ENCODE peak calls at places on chromosomes 16 and 17, in four cellular contexts. One of them, this sample, is unnamed.
A peak's percentile ranks its signal among the peaks of the same experiment; 100 is the strongest.

GRCh38 chr16:77618011-77618410 is 104.3 kb upstream of the NUDT7 start:
- DNase-seq in hypothalamus: no peak
- DNase-seq in right atrium auricular region: no peak
- DNase-seq in upper lobe of right lung: no peak
- DNase-seq in this sample: no peak

GRCh38 chr17:33241390-33241789 is 51.7 kb downstream of the ASIC2 start:
- DNase-seq in hypothalamus: no peak
- DNase-seq in right atrium auricular region: no peak
- DNase-seq in upper lobe of right lung: no peak
- DNase-seq in this sample: no peak

GRCh38 chr16:65235339-65236177 is 113.7 kb upstream of the CDH11 start:
- DNase-seq in hypothalamus: no peak
- DNase-seq in upper lobe of right lung: no peak
- DNase-seq in right atrium auricular region: no peak
- DNase-seq in this sample: no peak

GRCh38 chr17:77479817-77480508 is 339.2 kb downstream of the SEC14L1 start:
- DNase-seq in upper lobe of right lung: no peak
- DNase-seq in right atrium auricular region: no peak
- DNase-seq in hypothalamus: no peak
- DNase-seq in this sample: no peak

GRCh38 chr17:82776454-82776853 is 24.6 kb downstream of the TBCD start:
- DNase-seq in hypothalamus: no peak
- DNase-seq in upper lobe of right lung: no peak
- DNase-seq in right atrium auricular region: no peak
- DNase-seq in this sample: no peak

GRCh38 chr16:6804461-6804860 is 528.2 kb upstream of the RBFOX1 start:
- DNase-seq in upper lobe of right lung: no peak
- DNase-seq in hypothalamus: no peak
- DNase-seq in right atrium auricular region: no peak
- DNase-seq in this sample: no peak

GRCh38 chr16:11253009-11253994 is 2.7 kb downstream of the SOCS1 start:
- DNase-seq in right atrium auricular region: no peak
- DNase-seq in upper lobe of right lung: no peak
- DNase-seq in hypothalamus: no peak
- DNase-seq in this sample: no peak

GRCh38 chr16:68455631-68456030 is 7.3 kb upstream of the SMPD3 start:
- DNase-seq in right atrium auricular region: no peak
- DNase-seq in upper lobe of right lung: no peak
- DNase-seq in hypothalamus: no peak
- DNase-seq in this sample: no peak

GRCh38 chr16:85209526-85210121 is 97.4 kb upstream of the CIBAR2 start:
- DNase-seq in hypothalamus: no peak
- DNase-seq in upper lobe of right lung: no peak
- DNase-seq in right atrium auricular region: no peak
- DNase-seq in this sample: no peak

GRCh38 chr17:50426814-50427787 is 1.1 kb downstream of the ACSF2 start:
- DNase-seq in upper lobe of right lung: no peak
- DNase-seq in hypothalamus: no peak
- DNase-seq in right atrium auricular region: peak; percentile 61
- DNase-seq in this sample: no peak

GRCh38 chr16:66512589-66513404 is 37.1 kb downstream of the TK2 start:
- DNase-seq in hypothalamus: no peak
- DNase-seq in right atrium auricular region: no peak
- DNase-seq in upper lobe of right lung: no peak
- DNase-seq in this sample: peak; percentile 59

GRCh38 chr16:49639739-49640388 is 216.0 kb downstream of the ZNF423 start:
- DNase-seq in right atrium auricular region: no peak
- DNase-seq in hypothalamus: peak; percentile 42
- DNase-seq in upper lobe of right lung: no peak
- DNase-seq in this sample: no peak

GRCh38 chr16:84851192-84852127 is 31.7 kb downstream of the CRISPLD2 start:
- DNase-seq in upper lobe of right lung: no peak
- DNase-seq in hypothalamus: no peak
- DNase-seq in right atrium auricular region: no peak
- DNase-seq in this sample: no peak

GRCh38 chr17:41486809-41487530 is 2.7 kb downstream of the KRT36 start:
- DNase-seq in hypothalamus: no peak
- DNase-seq in right atrium auricular region: no peak
- DNase-seq in upper lobe of right lung: peak; percentile 81
- DNase-seq in this sample: peak; percentile 64

GRCh38 chr16:4511441-4512082 is 27.0 kb downstream of the CDIP1 start:
- DNase-seq in upper lobe of right lung: no peak
- DNase-seq in hypothalamus: peak; percentile 58
- DNase-seq in right atrium auricular region: no peak
- DNase-seq in this sample: no peak

GRCh38 chr17:34370997-34371395 is 8.0 kb upstream of the CCL1 start:
- DNase-seq in hypothalamus: no peak
- DNase-seq in upper lobe of right lung: no peak
- DNase-seq in right atrium auricular region: no peak
- DNase-seq in this sample: no peak

GRCh38 chr17:80774146-80774545 is 217.5 kb upstream of the CHMP6 start:
- DNase-seq in right atrium auricular region: no peak
- DNase-seq in upper lobe of right lung: no peak
- DNase-seq in hypothalamus: no peak
- DNase-seq in this sample: no peak

GRCh38 chr17:28937044-28937729 is 14.1 kb downstream of the PHF12 start:
- DNase-seq in hypothalamus: peak; percentile 37
- DNase-seq in upper lobe of right lung: no peak
- DNase-seq in right atrium auricular region: no peak
- DNase-seq in this sample: no peak

GRCh38 chr16:89315791-89316581 is 98.5 kb downstream of the ZNF778 start:
- DNase-seq in upper lobe of right lung: no peak
- DNase-seq in hypothalamus: no peak
- DNase-seq in right atrium auricular region: peak; percentile 69
- DNase-seq in this sample: peak; percentile 62

GRCh38 chr17:9890124-9890523 is 14.9 kb downstream of the RCVRN start:
- DNase-seq in right atrium auricular region: no peak
- DNase-seq in hypothalamus: no peak
- DNase-seq in upper lobe of right lung: no peak
- DNase-seq in this sample: no peak

GRCh38 chr17:10156579-10157488 is 41.6 kb downstream of the GAS7 start:
- DNase-seq in right atrium auricular region: peak; percentile 82
- DNase-seq in upper lobe of right lung: peak; percentile 81
- DNase-seq in hypothalamus: no peak
- DNase-seq in this sample: no peak

GRCh38 chr17:78798695-78799559 is 16.9 kb upstream of the CYTH1 start:
- DNase-seq in right atrium auricular region: no peak
- DNase-seq in hypothalamus: no peak
- DNase-seq in upper lobe of right lung: no peak
- DNase-seq in this sample: no peak

GRCh38 chr16:11403534-11403795 is 58.2 kb downstream of the RMI2 start:
- DNase-seq in hypothalamus: no peak
- DNase-seq in upper lobe of right lung: no peak
- DNase-seq in right atrium auricular region: no peak
- DNase-seq in this sample: no peak

GRCh38 chr17:61261001-61261587 is 138.5 kb upstream of the TBX2 start:
- DNase-seq in upper lobe of right lung: no peak
- DNase-seq in right atrium auricular region: no peak
- DNase-seq in hypothalamus: no peak
- DNase-seq in this sample: no peak

GRCh38 chr16:75494184-75494583 is 1.1 kb downstream of the CHST6 start:
- DNase-seq in hypothalamus: peak; percentile 19
- DNase-seq in upper lobe of right lung: no peak
- DNase-seq in right atrium auricular region: no peak
- DNase-seq in this sample: no peak

GRCh38 chr16:27867122-27868110 is 196.1 kb downstream of the GSG1L start:
- DNase-seq in right atrium auricular region: no peak
- DNase-seq in upper lobe of right lung: peak; percentile 85
- DNase-seq in hypothalamus: peak; percentile 47
- DNase-seq in this sample: no peak

GRCh38 chr17:61635913-61636432 is 45.0 kb upstream of the NACA2 start:
- DNase-seq in hypothalamus: no peak
- DNase-seq in upper lobe of right lung: no peak
- DNase-seq in right atrium auricular region: no peak
- DNase-seq in this sample: no peak

GRCh38 chr16:87330257-87330624 is 13.0 kb upstream of the C16orf95 start:
- DNase-seq in hypothalamus: no peak
- DNase-seq in upper lobe of right lung: peak; percentile 45
- DNase-seq in right atrium auricular region: no peak
- DNase-seq in this sample: no peak

GRCh38 chr17:8138366-8138671 is 13.9 kb downstream of the PER1 start:
- DNase-seq in upper lobe of right lung: no peak
- DNase-seq in hypothalamus: no peak
- DNase-seq in right atrium auricular region: no peak
- DNase-seq in this sample: no peak

GRCh38 chr17:38893612-38894011 is 23.8 kb downstream of the LASP1 start:
- DNase-seq in hypothalamus: peak; percentile 42
- DNase-seq in right atrium auricular region: no peak
- DNase-seq in upper lobe of right lung: peak; percentile 77
- DNase-seq in this sample: no peak

GRCh38 chr17:13476722-13477121 is 125.0 kb downstream of the HS3ST3A1 start:
- DNase-seq in right atrium auricular region: no peak
- DNase-seq in hypothalamus: no peak
- DNase-seq in upper lobe of right lung: no peak
- DNase-seq in this sample: no peak

GRCh38 chr16:46859719-46860152 is 24.4 kb upstream of the GPT2 start:
- DNase-seq in upper lobe of right lung: no peak
- DNase-seq in right atrium auricular region: no peak
- DNase-seq in hypothalamus: no peak
- DNase-seq in this sample: no peak

GRCh38 chr16:17423195-17423594 is 47.6 kb downstream of the XYLT1 start:
- DNase-seq in upper lobe of right lung: no peak
- DNase-seq in right atrium auricular region: no peak
- DNase-seq in hypothalamus: no peak
- DNase-seq in this sample: peak; percentile 41

GRCh38 chr16:1488054-1488601 is 616 bp downstream of the PTX4 start:
- DNase-seq in right atrium auricular region: no peak
- DNase-seq in upper lobe of right lung: no peak
- DNase-seq in hypothalamus: no peak
- DNase-seq in this sample: peak; percentile 76

GRCh38 chr17:6473128-6473767 is 29.0 kb downstream of the PIMREG start:
- DNase-seq in upper lobe of right lung: peak; percentile 86
- DNase-seq in hypothalamus: peak; percentile 71
- DNase-seq in right atrium auricular region: peak; percentile 77
- DNase-seq in this sample: no peak

GRCh38 chr16:64866026-64866425 is 255.8 kb downstream of the CDH11 start:
- DNase-seq in hypothalamus: no peak
- DNase-seq in right atrium auricular region: no peak
- DNase-seq in upper lobe of right lung: no peak
- DNase-seq in this sample: no peak